ENCODE peak calls at places on chromosomes 4 and X, in four cellular contexts. E, U, W and Y are unnamed samples.

GRCh38 chr4:18938343-18939109 is 917.0 kb upstream of the LCORL start:
- DNase-seq in E (no peak), U (no peak), W (no peak), Y (no peak)

GRCh38 chrX:39777623-39778025 is 320.1 kb downstream of the BCOR start:
- DNase-seq in U (no peak), E (no peak), W (no peak), Y (no peak)

GRCh38 chr4:34861661-34862060 is 1382.7 kb downstream of the ARAP2 start:
- DNase-seq in U (no peak), W (no peak), E (peak), Y (no peak)

GRCh38 chr4:41658106-41658505 is 90.4 kb downstream of the PHOX2B start:
- DNase-seq in U (no peak), E (no peak), W (no peak), Y (no peak)

GRCh38 chrX:74232859-74233258 is 71.1 kb upstream of the ZCCHC13 start:
- DNase-seq in W (no peak), U (no peak), E (peak), Y (peak)

GRCh38 chrX:12894074-12894691 is 12.2 kb upstream of the TLR8 start:
- DNase-seq in U (peak), W (no peak), E (peak), Y (no peak)

GRCh38 chr4:135240796-135241195 is 1039.2 kb upstream of the PABPC4L start:
- DNase-seq in W (no peak), E (peak), U (no peak), Y (peak)

GRCh38 chr4:76897522-76898384 is at the start of gene SOWAHB:
- DNase-seq in E (no peak), W (peak), U (no peak), Y (peak)

GRCh38 chr4:118086334-118086733 is 52.0 kb downstream of the NDST3 start:
- DNase-seq in U (no peak), E (peak), W (no peak), Y (peak)

GRCh38 chr4:187175197-187175596 is 451.5 kb upstream of the FAT1 start:
- DNase-seq in W (no peak), U (no peak), E (no peak), Y (no peak)

GRCh38 chr4:38529189-38530115 is 134.5 kb upstream of the KLF3 start:
- DNase-seq in E (no peak), U (peak), W (peak), Y (no peak)

GRCh38 chr4:108512615-108513505 is 107.5 kb upstream of the RPL34 start:
- DNase-seq in W (no peak), E (peak), U (peak), Y (peak)

GRCh38 chr4:183960021-183960420 is 54.9 kb downstream of the STOX2 start:
- DNase-seq in E (peak), U (peak), W (no peak), Y (peak)

GRCh38 chr4:1002131-1002630 is 9.0 kb upstream of the SLC26A1 start:
- DNase-seq in W (peak), U (no peak), E (peak), Y (peak)

GRCh38 chr4:17203767-17204166 is 305.3 kb upstream of the LDB2 start:
- DNase-seq in E (no peak), U (no peak), W (no peak), Y (no peak)

GRCh38 chrX:52983526-52983925 is 25.2 kb upstream of the FAM156A start:
- DNase-seq in E (peak), U (no peak), W (no peak), Y (peak)

GRCh38 chr4:141002323-141002805 is 130.9 kb downstream of the RNF150 start:
- DNase-seq in E (peak), W (no peak), U (no peak), Y (peak)

GRCh38 chr4:5137927-5138326 is 86.6 kb downstream of the STK32B start:
- DNase-seq in U (no peak), E (no peak), W (no peak), Y (no peak)

GRCh38 chr4:81736324-81736723 is 264.6 kb upstream of the RASGEF1B start:
- DNase-seq in E (no peak), U (no peak), W (no peak), Y (no peak)

GRCh38 chr4:16508968-16509367 is 282.7 kb upstream of the TAPT1 start:
- DNase-seq in E (no peak), W (no peak), U (no peak), Y (no peak)

GRCh38 chr4:148589182-148589581 is 147.0 kb upstream of the NR3C2 start:
- DNase-seq in E (no peak), U (no peak), W (no peak), Y (no peak)

GRCh38 chr4:70712604-70713452 is 8.9 kb upstream of the RUFY3 start:
- DNase-seq in U (no peak), E (no peak), W (no peak), Y (no peak)

GRCh38 chr4:40747436-40747835 is 2.3 kb upstream of the NSUN7 start:
- DNase-seq in W (no peak), E (no peak), U (no peak), Y (peak)

GRCh38 chr4:26819026-26819425 is 41.6 kb upstream of the STIM2 start:
- DNase-seq in E (no peak), W (no peak), U (no peak), Y (no peak)

GRCh38 chrX:43847352-43847751 is 34.9 kb downstream of the MAOB start:
- DNase-seq in W (no peak), E (no peak), U (no peak), Y (no peak)

GRCh38 chrX:264634-265455 is 16.3 kb upstream of the PLCXD1 start:
- DNase-seq in W (peak), U (no peak), E (peak), Y (peak)

GRCh38 chr4:112766422-112766821 is 129.5 kb downstream of the LARP7 start:
- DNase-seq in U (no peak), W (no peak), E (peak), Y (peak)

GRCh38 chrX:41921492-41922124 is 1.7 kb downstream of the CASK start:
- DNase-seq in E (peak), U (no peak), W (no peak), Y (peak)

GRCh38 chr4:162706677-162707076 is 460.0 kb downstream of the NAF1 start:
- DNase-seq in E (no peak), W (no peak), U (no peak), Y (no peak)